ENCODE peak calls at places on chromosomes 6 and 20, in five cellular contexts. U is pancreas, W is omental fat pad, G is A549, K is fibroblast of the aortic adventitia. L is an unnamed sample.

GRCh38 chr6:52566853-52567279 is 10.0 kb downstream of the TRAM2 start:
- DNase-seq in U (no peak), W (no peak), G (peak), K (peak), L (no peak)

GRCh38 chr6:107665386-107665785 is 158.7 kb downstream of the SCML4 start:
- DNase-seq in U (no peak), W (no peak), G (no peak), K (peak), L (no peak)

GRCh38 chr6:127737009-127737486 is 160.1 kb downstream of the C6orf58 start:
- DNase-seq in U (peak), W (no peak), G (peak), K (peak), L (no peak)

GRCh38 chr20:59576216-59576953 is 28.0 kb upstream of the PHACTR3 start:
- DNase-seq in U (no peak), W (no peak), G (no peak), K (no peak), L (no peak)

GRCh38 chr6:7343546-7344475 is 30.8 kb upstream of the SSR1 start:
- DNase-seq in U (no peak), W (no peak), G (no peak), K (no peak), L (no peak)

GRCh38 chr6:44298864-44299263 is 14.3 kb downstream of the AARS2 start:
- DNase-seq in U (no peak), W (no peak), G (no peak), K (no peak), L (no peak)

GRCh38 chr6:89317067-89317466 is 2.0 kb upstream of the GABRR2 start:
- DNase-seq in U (no peak), W (no peak), G (no peak), K (no peak), L (no peak)

GRCh38 chr6:15247750-15248450 is 2.0 kb downstream of the JARID2 start:
- DNase-seq in U (peak), W (no peak), G (peak), K (peak), L (no peak)

GRCh38 chr6:98927534-98927933 is 20.2 kb downstream of the FBXL4 start:
- DNase-seq in U (no peak), W (no peak), G (no peak), K (no peak), L (no peak)

GRCh38 chr6:121694389-121695185 is 259.1 kb downstream of the GJA1 start:
- DNase-seq in U (no peak), W (no peak), G (no peak), K (peak), L (no peak)

GRCh38 chr20:50745634-50746137 is 14.3 kb downstream of the PARD6B start:
- DNase-seq in U (no peak), W (no peak), G (no peak), K (no peak), L (no peak)

DNA sequence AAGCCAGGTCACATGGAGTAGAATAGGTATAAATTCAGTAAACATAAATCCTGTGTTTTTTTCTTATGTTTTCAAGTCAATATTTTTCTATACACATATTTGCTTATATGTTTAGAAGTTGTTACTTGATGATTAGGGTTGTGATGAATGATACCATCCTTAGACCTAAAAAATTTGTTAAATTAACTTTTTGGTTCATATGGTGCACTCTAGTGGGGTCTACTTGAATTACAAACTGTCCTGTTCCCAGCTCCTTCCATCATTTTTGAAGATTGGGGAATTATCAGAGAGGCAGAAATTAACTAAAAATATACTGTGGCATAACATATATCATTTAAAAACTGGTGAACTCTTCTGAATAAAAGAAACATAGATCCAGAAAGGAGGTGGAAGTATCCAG is 48.3 kb upstream of the RIPPLY2 start:
- DNase-seq in U (no peak), W (no peak), G (no peak), K (no peak), L (no peak)
- TF ChIP-seq CTCF in U (no peak), W (no peak), G (no peak), K (no peak), L (peak)

DNA sequence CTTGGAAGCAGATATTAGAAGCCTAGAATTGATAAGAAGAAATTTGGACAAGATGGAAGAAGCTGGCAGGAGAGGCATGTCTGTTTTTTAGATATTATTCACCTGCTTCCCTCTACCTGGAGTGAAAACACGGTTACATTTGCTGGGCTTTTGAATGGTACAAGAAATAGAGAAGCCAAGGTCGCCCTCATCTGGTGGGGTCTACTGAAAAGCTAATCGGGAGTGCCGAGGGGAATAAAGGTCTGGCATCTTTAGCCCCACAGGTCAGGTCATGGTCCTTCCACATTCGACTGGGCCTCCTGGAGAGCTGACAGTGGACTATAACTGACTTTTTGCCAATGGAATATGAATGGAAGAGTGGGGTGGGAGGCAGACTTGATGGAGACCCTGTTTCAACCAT is 4.6 kb upstream of the C2 start:
- DNase-seq in U (no peak), W (no peak), G (no peak), K (peak), L (no peak)
- TF ChIP-seq CTCF in U (no peak), W (no peak), G (no peak), K (peak), L (peak)

DNA sequence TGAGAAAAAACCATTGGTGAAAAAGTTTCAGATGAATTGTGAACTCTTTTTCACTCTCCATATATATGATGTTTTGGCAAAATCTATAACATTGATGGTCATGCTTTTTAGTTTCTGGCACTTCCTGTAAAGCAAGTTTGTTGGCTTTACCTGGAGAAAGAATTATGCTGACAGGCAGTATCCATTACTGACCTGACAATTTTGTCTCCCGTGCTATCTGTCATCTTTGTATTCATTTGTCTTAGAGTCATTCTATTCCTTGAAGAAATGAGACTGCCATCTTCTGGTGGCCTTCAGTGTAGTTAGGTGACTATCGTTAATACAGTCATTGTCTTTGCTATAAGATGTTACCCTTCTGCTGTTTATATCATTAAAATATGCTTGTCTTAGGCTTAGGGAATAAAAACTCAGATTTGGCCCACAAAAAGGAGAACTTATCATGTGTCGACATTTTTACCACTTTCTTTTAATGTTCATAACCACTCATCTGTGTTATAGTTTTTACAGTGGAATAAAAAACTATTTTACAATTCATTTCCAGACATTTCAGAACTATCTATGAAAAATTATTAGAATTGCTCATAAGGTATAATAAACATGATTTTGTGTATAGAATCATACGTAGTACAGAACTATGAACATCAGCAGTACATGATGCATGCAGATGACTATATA is 707.0 kb downstream of the EPM2A start:
- DNase-seq in U (no peak), W (no peak), G (peak), K (peak), L (no peak)
- TF ChIP-seq CTCF in U (peak), W (no peak), G (peak), K (peak), L (peak)

DNA sequence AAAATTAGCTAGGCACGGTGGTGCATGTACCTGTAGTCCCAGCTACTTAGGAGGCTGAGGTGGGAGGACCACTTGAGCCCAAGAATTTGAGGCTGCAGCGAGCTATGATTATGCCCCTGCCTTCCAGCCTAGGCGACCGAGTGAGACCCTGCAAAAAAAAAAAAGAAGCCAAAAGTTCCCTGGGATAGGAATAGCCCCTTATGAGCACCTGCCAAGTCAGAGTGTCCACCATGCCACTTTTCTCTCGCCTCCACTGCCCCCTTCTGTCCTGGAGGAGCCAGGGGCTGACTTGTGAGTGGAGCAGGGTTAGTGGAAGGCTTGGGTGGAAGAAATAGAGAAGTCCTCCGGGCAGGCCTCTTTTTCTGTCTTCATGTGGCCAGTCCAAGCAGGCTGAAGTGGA is 12.1 kb upstream of the DDX27 start:
- DNase-seq in U (no peak), W (no peak), G (peak), K (no peak), L (no peak)
- TF ChIP-seq CTCF in U (no peak), W (no peak), G (no peak), K (no peak), L (peak)

GRCh38 chr20:44648579-44648978 is 2.9 kb downstream of the ADA start:
- DNase-seq in U (no peak), W (no peak), G (no peak), K (no peak), L (no peak)
- TF ChIP-seq CTCF in U (no peak), W (no peak), G (no peak), K (no peak), L (no peak)

GRCh38 chr6:72084992-72085569 is 198.7 kb downstream of the RIMS1 start:
- DNase-seq in U (no peak), W (no peak), G (no peak), K (peak), L (no peak)
- TF ChIP-seq CTCF in U (peak), W (no peak), G (peak), K (peak), L (peak)

DNA sequence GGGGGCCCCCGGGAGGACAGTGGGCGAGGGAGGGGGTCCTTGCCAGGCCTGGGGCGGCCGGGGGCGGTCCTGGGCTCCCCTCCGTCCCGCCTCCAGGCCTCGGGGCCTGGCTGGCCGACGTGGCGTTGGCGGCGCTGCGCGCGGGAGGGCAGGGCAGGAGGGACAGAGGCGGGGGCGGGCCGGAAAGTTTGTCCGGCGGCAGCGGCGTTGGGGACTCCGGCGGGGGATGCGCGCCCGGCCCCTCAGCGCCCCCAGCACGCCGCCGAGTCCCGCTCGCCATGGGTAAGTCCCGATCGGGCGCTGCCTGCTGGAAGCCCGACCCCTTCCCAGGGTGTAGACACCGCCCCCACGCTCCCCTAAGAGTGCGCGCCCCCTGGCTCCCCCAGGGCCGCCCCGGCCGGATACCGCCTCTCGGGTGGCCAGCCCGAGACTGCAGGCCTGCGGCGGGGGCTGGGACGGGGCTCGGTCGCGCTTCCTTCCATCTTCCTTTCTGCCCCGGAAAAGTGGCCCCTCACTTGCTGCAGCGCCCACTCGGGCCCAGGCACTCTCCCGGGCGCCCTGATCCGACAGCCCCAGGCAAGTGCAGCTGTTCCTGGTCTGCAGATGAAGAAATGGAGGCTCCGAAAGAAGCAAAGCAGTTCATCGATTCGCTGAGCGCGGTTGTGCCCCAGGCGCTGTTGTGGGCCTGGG is at the start of gene SLC2A10:
- DNase-seq in U (peak), W (peak), G (no peak), K (peak), L (no peak)
- TF ChIP-seq CTCF in U (no peak), W (no peak), G (no peak), K (peak), L (no peak)

GRCh38 chr6:167485186-167485978 is 160.5 kb downstream of the TTLL2 start:
- DNase-seq in U (no peak), W (no peak), G (peak), K (peak), L (no peak)
- TF ChIP-seq CTCF in U (no peak), W (no peak), G (peak), K (no peak), L (peak)

DNA sequence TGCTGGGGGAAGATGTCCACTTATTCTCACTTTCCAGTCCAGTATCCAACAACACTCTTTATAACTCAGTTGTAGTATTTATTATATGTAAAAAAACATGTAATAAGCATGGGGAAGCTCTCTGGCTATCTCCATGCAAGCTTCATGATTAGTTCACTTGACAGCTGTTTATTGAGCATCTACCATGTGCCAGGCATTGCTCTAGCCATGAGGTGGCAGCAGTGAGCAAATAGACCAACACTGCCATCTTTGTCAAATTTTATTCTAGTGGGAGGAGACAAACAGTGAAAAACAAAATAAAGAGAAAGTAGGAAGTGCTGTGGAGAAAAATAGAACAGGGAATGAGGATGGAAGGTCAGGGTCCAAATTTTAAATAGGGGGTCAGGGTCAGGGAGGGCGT is 131.8 kb downstream of the CFAP61 start:
- DNase-seq in U (no peak), W (no peak), G (peak), K (peak), L (no peak)
- TF ChIP-seq CTCF in U (no peak), W (no peak), G (peak), K (peak), L (no peak)